ENCODE peak calls at places on chromosomes 4 and X, in ten cellular contexts. C is NCI-H345, K is AG10803, Y is astrocyte of the spinal cord, B is iPS DF 6.9, L is IMR-90, N is NCI-H2171 treated with DMSO at 0.1 percent for 48 hours, W is CMK, E is A549, A is posterior cingulate gyrus. S is an unnamed sample.

GRCh38 chr4:83535520-83535944 is 376 bp upstream of the GPAT3 start:
- DNase-seq in L (peak; percentile 76), A (no peak), B (no peak), Y (peak; percentile 77), W (peak; percentile 29), N (peak; percentile 59), K (peak; percentile 70), E (no peak), C (peak; percentile 63), S (peak; percentile 74)

GRCh38 chrX:17944833-17945497 is 83.9 kb upstream of the RAI2 start:
- DNase-seq in A (no peak), W (no peak), E (peak; percentile 7), K (peak; percentile 1), L (no peak), Y (no peak), C (peak; percentile 13), N (no peak), B (no peak), S (no peak)

GRCh38 chr4:69823481-69824186 is 36.3 kb downstream of the SULT1E1 start:
- DNase-seq in L (peak; percentile 6), E (peak; percentile 40), B (no peak), A (no peak), W (no peak), Y (peak; percentile 42), N (no peak), K (peak; percentile 20), C (peak; percentile 68), S (peak; percentile 13)

GRCh38 chr4:156137971-156138581 is 184.4 kb upstream of the CTSO start:
- DNase-seq in L (no peak), Y (no peak), K (no peak), W (no peak), N (no peak), C (peak; percentile 85), A (no peak), B (no peak), E (no peak), S (no peak)

GRCh38 chr4:19689511-19689910 is 562.2 kb upstream of the SLIT2 start:
- DNase-seq in N (no peak), K (peak; percentile 93), C (no peak), Y (peak; percentile 70), E (no peak), A (no peak), W (no peak), L (peak; percentile 75), B (no peak), S (no peak)

GRCh38 chrX:103356897-103357296 is 591 bp downstream of the TCEAL9 start:
- DNase-seq in W (no peak), Y (no peak), B (no peak), L (no peak), E (no peak), A (peak; percentile 26), K (no peak), N (no peak), C (peak; percentile 8), S (no peak)

GRCh38 chr4:15182600-15183222 is 180.4 kb downstream of the CPEB2 start:
- DNase-seq in B (no peak), Y (peak; percentile 49), N (no peak), A (no peak), E (no peak), L (no peak), C (no peak), K (no peak), W (no peak), S (no peak)

GRCh38 chrX:13151806-13152510 is 107.5 kb upstream of the FAM9C start:
- DNase-seq in E (no peak), Y (peak; percentile 76), C (no peak), B (no peak), N (no peak), L (peak; percentile 6), K (peak; percentile 79), A (no peak), W (no peak), S (no peak)

GRCh38 chr4:36414248-36414647 is 132.8 kb downstream of the DTHD1 start:
- DNase-seq in C (peak; percentile 10), A (no peak), Y (no peak), B (no peak), K (no peak), N (peak; percentile 3), W (no peak), E (peak; percentile 9), L (no peak), S (no peak)

GRCh38 chr4:122577808-122578781 is 42.8 kb downstream of the IL21 start:
- DNase-seq in B (no peak), Y (peak; percentile 41), W (peak; percentile 20), A (peak; percentile 52), N (peak; percentile 9), L (peak; percentile 38), E (peak; percentile 44), K (peak; percentile 67), C (peak; percentile 33), S (peak; percentile 30)

GRCh38 chr4:88897180-88897579 is 159.8 kb downstream of the FAM13A start:
- DNase-seq in K (no peak), N (peak; percentile 52), Y (no peak), C (no peak), L (peak; percentile 19), A (no peak), E (no peak), B (no peak), W (no peak), S (no peak)

GRCh38 chr4:15649914-15650545 is 5.1 kb downstream of the FBXL5 start:
- DNase-seq in W (peak; percentile 48), K (peak; percentile 51), E (peak; percentile 65), Y (peak; percentile 39), B (no peak), L (peak; percentile 63), A (peak; percentile 34), C (peak; percentile 47), N (peak; percentile 46), S (no peak)

GRCh38 chr4:40333921-40334352 is 1.2 kb upstream of the CHRNA9 start:
- DNase-seq in A (no peak), B (no peak), L (peak; percentile 76), K (peak; percentile 87), N (peak; percentile 76), C (peak; percentile 40), Y (peak; percentile 80), E (peak; percentile 45), W (no peak), S (peak; percentile 67)

GRCh38 chrX:141175786-141176185 is 1.1 kb downstream of the LDOC1 start:
- DNase-seq in E (no peak), W (no peak), C (no peak), Y (no peak), K (no peak), A (no peak), L (no peak), B (no peak), N (no peak), S (no peak)

GRCh38 chrX:2185341-2186082 is 315.3 kb downstream of the DHRSX start:
- DNase-seq in W (no peak), Y (no peak), K (no peak), B (no peak), E (peak; percentile 44), N (no peak), L (no peak), C (no peak), A (no peak), S (no peak)

GRCh38 chrX:102976793-102977495 is 39.9 kb downstream of the RAB40AL start:
- DNase-seq in A (no peak), N (no peak), E (no peak), B (no peak), K (peak; percentile 83), Y (no peak), C (no peak), L (peak; percentile 35), W (no peak), S (peak; percentile 51)

GRCh38 chr4:14749910-14750309 is 252.4 kb upstream of the CPEB2 start:
- DNase-seq in W (no peak), Y (peak; percentile 34), A (peak; percentile 57), E (peak; percentile 44), K (peak; percentile 12), C (peak; percentile 16), B (no peak), N (no peak), L (no peak), S (peak; percentile 29)

GRCh38 chr4:77073981-77074865 is 1.6 kb downstream of the CCNI start:
- DNase-seq in A (no peak), B (no peak), E (no peak), Y (no peak), K (no peak), N (no peak), C (no peak), W (no peak), L (no peak), S (no peak)

GRCh38 chr4:86653237-86653865 is 59.2 kb downstream of the PTPN13 start:
- DNase-seq in K (no peak), N (no peak), C (no peak), L (no peak), W (peak; percentile 18), E (peak; percentile 29), Y (no peak), B (peak; percentile 7), A (no peak), S (peak; percentile 9)

GRCh38 chr4:26288308-26288982 is 32.4 kb upstream of the RBPJ start:
- DNase-seq in B (no peak), E (peak; percentile 5), K (peak; percentile 66), L (peak; percentile 77), C (no peak), W (no peak), N (no peak), A (no peak), Y (peak; percentile 64), S (peak; percentile 20)

GRCh38 chr4:39710098-39710896 is 12.4 kb downstream of the UBE2K start:
- DNase-seq in C (no peak), L (no peak), E (no peak), W (no peak), K (no peak), Y (no peak), N (no peak), B (no peak), A (no peak), S (no peak)

GRCh38 chrX:130741584-130741983 is 161.4 kb downstream of the ENOX2 start:
- DNase-seq in K (no peak), W (no peak), Y (no peak), A (no peak), C (no peak), B (no peak), E (no peak), L (no peak), N (peak; percentile 60), S (no peak)

GRCh38 chr4:68342139-68342538 is 7.8 kb downstream of the YTHDC1 start:
- DNase-seq in C (no peak), K (peak; percentile 79), Y (peak; percentile 70), L (peak; percentile 73), B (no peak), W (no peak), N (no peak), A (no peak), E (peak; percentile 28), S (no peak)

GRCh38 chrX:56947695-56948094 is 47.6 kb downstream of the SPIN3 start:
- DNase-seq in K (peak; percentile 29), C (no peak), N (no peak), A (no peak), B (no peak), Y (no peak), E (no peak), W (no peak), L (peak; percentile 20), S (peak; percentile 16)

GRCh38 chr4:3324093-3324815 is 31.4 kb downstream of the RGS12 start:
- DNase-seq in E (no peak), B (peak; percentile 55), N (no peak), A (no peak), Y (no peak), C (no peak), L (no peak), W (no peak), K (no peak), S (no peak)

GRCh38 chrX:49986058-49986457 is 63.7 kb downstream of the CLCN5 start:
- DNase-seq in C (no peak), E (no peak), L (no peak), W (no peak), N (no peak), B (no peak), A (no peak), Y (no peak), K (no peak), S (no peak)